ENCODE peak calls at places on chromosome 5, in seven cellular contexts. S is MM.1S, V is NB4, J is A549, G is fibroblast of mammary gland, R is choroid plexus epithelial cell, E is spleen. A is an unnamed sample.

GRCh38 chr5:135847976-135848375 is 13.5 kb downstream of the SLC25A48 start:
- DNase-seq in G (no peak), E (no peak), J (no peak), V (no peak), S (no peak), R (no peak), A (no peak)

GRCh38 chr5:125043781-125044391 is 297.4 kb upstream of the ZNF608 start:
- DNase-seq in G (peak), R (peak), V (no peak), E (no peak), J (peak), S (no peak), A (peak)

GRCh38 chr5:143302344-143302743 is 101.1 kb downstream of the NR3C1 start:
- DNase-seq in G (peak), V (no peak), J (no peak), S (no peak), R (peak), E (no peak), A (no peak)

GRCh38 chr5:179272326-179273073 is 72.8 kb downstream of the ADAMTS2 start:
- DNase-seq in R (no peak), V (no peak), S (no peak), G (no peak), E (peak), J (no peak), A (no peak)

GRCh38 chr5:148457183-148457620 is 73.4 kb downstream of the FBXO38 start:
- DNase-seq in R (peak), S (no peak), E (no peak), J (peak), V (peak), G (no peak), A (no peak)

GRCh38 chr5:33524476-33524875 is 83.7 kb downstream of the TARS1 start:
- DNase-seq in S (no peak), G (peak), V (peak), E (no peak), J (no peak), R (peak), A (no peak)

GRCh38 chr5:61933787-61934626 is 372.0 kb upstream of the KIF2A start:
- DNase-seq in S (peak), V (peak), J (peak), E (no peak), G (peak), R (peak), A (peak)

GRCh38 chr5:88833371-88834107 is 49.4 kb downstream of the MEF2C start:
- DNase-seq in R (peak), V (no peak), S (peak), G (peak), E (peak), J (no peak), A (no peak)

GRCh38 chr5:152883061-152883460 is 478.0 kb upstream of the NMUR2 start:
- DNase-seq in E (no peak), V (no peak), R (no peak), J (no peak), G (no peak), S (no peak), A (no peak)

GRCh38 chr5:14428302-14429081 is 153.1 kb upstream of the OTULINL start:
- DNase-seq in V (no peak), G (peak), R (peak), J (no peak), S (no peak), E (no peak), A (no peak)

GRCh38 chr5:173012882-173013281 is 29.3 kb downstream of the ATP6V0E1 start:
- DNase-seq in E (peak), V (peak), J (no peak), G (no peak), S (no peak), R (peak), A (no peak)

GRCh38 chr5:134145061-134145757 is 30.7 kb downstream of the TCF7 start:
- DNase-seq in R (no peak), E (no peak), V (no peak), G (no peak), J (no peak), S (no peak), A (no peak)

GRCh38 chr5:1545798-1546355 is 22.1 kb upstream of the LPCAT1 start:
- DNase-seq in R (no peak), G (peak), E (no peak), J (no peak), S (no peak), V (no peak), A (peak)

GRCh38 chr5:5246736-5247135 is 106.6 kb downstream of the ADAMTS16 start:
- DNase-seq in E (no peak), V (no peak), J (no peak), R (no peak), G (no peak), S (no peak), A (no peak)

GRCh38 chr5:170974487-170974886 is 112.7 kb downstream of the RANBP17 start:
- DNase-seq in S (peak), G (no peak), V (no peak), R (no peak), J (no peak), E (no peak), A (no peak)

GRCh38 chr5:142883025-142883424 is 112.8 kb downstream of the ARHGAP26 start:
- DNase-seq in J (no peak), S (no peak), G (peak), R (peak), V (no peak), E (no peak), A (no peak)

GRCh38 chr5:39100301-39100850 is 26.2 kb upstream of the RICTOR start:
- DNase-seq in R (no peak), E (no peak), G (no peak), S (no peak), V (no peak), J (no peak), A (no peak)

GRCh38 chr5:2998106-2998505 is 246.6 kb upstream of the IRX2 start:
- DNase-seq in G (no peak), V (no peak), R (no peak), J (no peak), S (no peak), E (no peak), A (no peak)

GRCh38 chr5:37710965-37711364 is 128.9 kb downstream of the GDNF start:
- DNase-seq in J (no peak), E (no peak), S (no peak), G (peak), R (no peak), V (peak), A (no peak)

GRCh38 chr5:17359451-17359965 is 138.5 kb upstream of the TAF11L2 start:
- DNase-seq in V (peak), G (peak), S (no peak), J (no peak), R (peak), E (no peak), A (no peak)

GRCh38 chr5:155998258-155998657 is 328.7 kb upstream of the SGCD start:
- DNase-seq in S (no peak), V (no peak), G (no peak), R (no peak), E (no peak), J (no peak), A (no peak)

GRCh38 chr5:87722286-87722685 is 309.6 kb upstream of the CCNH start:
- DNase-seq in S (no peak), R (no peak), G (peak), J (no peak), E (no peak), V (no peak), A (no peak)

GRCh38 chr5:154627711-154628678 is 127.2 kb upstream of the LARP1 start:
- DNase-seq in V (no peak), G (peak), E (no peak), S (no peak), J (no peak), R (peak), A (no peak)

GRCh38 chr5:34660444-34660843 is 4.3 kb downstream of the RAI14 start:
- DNase-seq in V (no peak), S (no peak), R (peak), J (no peak), G (peak), E (no peak), A (no peak)

GRCh38 chr5:155276231-155276630 is 262.7 kb downstream of the KIF4B start:
- DNase-seq in E (no peak), G (no peak), R (no peak), S (no peak), V (no peak), J (no peak), A (no peak)

GRCh38 chr5:134184155-134185135 is 7.7 kb upstream of the SKP1 start:
- DNase-seq in J (peak), V (peak), E (peak), G (peak), S (peak), R (peak), A (no peak)

GRCh38 chr5:5615569-5615968 is 193.1 kb downstream of the ICE1 start:
- DNase-seq in R (no peak), G (no peak), E (no peak), S (no peak), V (no peak), J (no peak), A (peak)

GRCh38 chr5:147037517-147038205 is 159.1 kb upstream of the PPP2R2B start:
- DNase-seq in R (peak), V (peak), J (no peak), E (no peak), G (peak), S (no peak), A (no peak)

GRCh38 chr5:5116953-5117352 is 23.2 kb upstream of the ADAMTS16 start:
- DNase-seq in E (no peak), V (no peak), R (no peak), G (no peak), J (no peak), S (no peak), A (no peak)

GRCh38 chr5:10699987-10700386 is 61.0 kb downstream of the DAP start:
- DNase-seq in V (no peak), G (no peak), E (no peak), R (no peak), J (no peak), S (no peak), A (no peak)

GRCh38 chr5:59275537-59276276 is 617.8 kb downstream of the PDE4D start:
- DNase-seq in G (peak), J (no peak), R (peak), E (no peak), V (peak), S (no peak), A (peak)

GRCh38 chr5:122192883-122193496 is 63.6 kb downstream of the ZNF474 start:
- DNase-seq in S (peak), V (peak), R (peak), J (peak), G (peak), E (no peak), A (peak)

GRCh38 chr5:50352390-50352789 is 88.7 kb downstream of the EMB start:
- DNase-seq in V (no peak), R (no peak), S (no peak), E (no peak), G (no peak), J (no peak), A (no peak)

GRCh38 chr5:151685749-151686672 is 704 bp downstream of the SPARC start:
- DNase-seq in E (no peak), R (peak), V (no peak), S (no peak), G (peak), J (no peak), A (no peak)

GRCh38 chr5:176559683-176560082 is 10.5 kb downstream of the CDHR2 start:
- DNase-seq in G (no peak), E (no peak), S (peak), J (no peak), V (no peak), R (no peak), A (no peak)
- TF ChIP-seq CTCF in G (no peak), E (peak), S (peak), J (no peak), V (no peak), R (peak), A (no peak)

GRCh38 chr5:76426391-76426802 is 23.3 kb downstream of the IQGAP2 start:
- DNase-seq in J (no peak), G (no peak), R (no peak), V (no peak), S (no peak), E (no peak), A (no peak)
- H3K4me3 ChIP-seq in J (no peak), G (no peak), R (no peak), V (no peak), S (no peak), E (no peak), A (no peak)

DNA sequence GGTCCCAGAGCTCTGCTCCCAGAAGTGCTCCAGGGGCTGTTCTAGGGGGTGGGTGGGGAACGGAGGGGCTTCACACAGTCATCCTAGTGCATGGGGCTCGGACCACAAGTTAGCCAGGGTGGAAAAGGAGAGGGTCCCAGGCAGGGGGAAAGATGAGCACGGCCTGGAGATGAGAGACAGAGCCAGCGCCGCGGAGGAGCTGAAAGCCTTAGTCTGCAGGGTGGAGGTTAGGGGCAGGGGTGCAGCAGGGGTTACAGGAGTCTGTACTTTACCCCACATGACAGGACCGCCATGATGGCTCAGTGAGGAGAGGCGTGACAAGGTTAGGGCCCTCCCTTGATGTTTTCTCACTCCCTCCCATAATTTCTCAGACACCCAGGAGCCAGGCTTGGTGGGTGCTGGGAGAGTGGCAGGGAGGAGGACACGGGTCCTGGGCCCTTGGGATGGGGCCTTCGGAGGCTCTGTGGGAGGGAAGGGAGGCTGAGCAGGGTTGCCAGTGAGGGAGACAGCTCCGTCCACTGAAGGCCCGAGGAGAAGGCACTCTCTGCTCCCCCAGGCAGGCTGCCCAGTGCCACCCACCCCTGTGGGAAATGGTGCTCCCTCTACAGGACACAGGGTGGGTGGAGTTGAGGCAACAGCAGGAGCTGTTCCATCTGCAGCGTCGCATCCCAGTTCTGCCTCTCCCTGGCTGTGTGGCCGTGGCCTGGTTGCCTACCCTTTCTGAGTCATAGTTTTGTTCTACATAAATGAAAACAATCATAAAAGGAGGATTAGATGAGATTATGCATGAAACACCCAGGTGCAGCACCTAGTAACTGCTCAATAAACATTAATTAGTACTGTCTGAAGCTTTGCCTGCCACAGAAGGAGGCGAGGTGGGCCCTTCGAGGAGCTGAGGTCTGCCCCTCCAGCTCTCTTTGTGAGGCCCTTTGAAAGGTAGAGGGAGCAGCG is 66.2 kb downstream of the NDST1 start:
- DNase-seq in S (no peak), V (no peak), G (no peak), E (no peak), R (peak), J (peak), A (no peak)
- TF ChIP-seq CTCF in S (no peak), V (no peak), G (no peak), E (no peak), R (peak), J (peak), A (no peak)

GRCh38 chr5:66671305-66671704 is 75.1 kb downstream of the MAST4 start:
- DNase-seq in S (no peak), E (no peak), R (no peak), J (no peak), V (no peak), G (no peak), A (peak)

GRCh38 chr5:66661149-66661548 is 65.0 kb downstream of the MAST4 start:
- DNase-seq in E (no peak), R (peak), V (no peak), J (no peak), S (no peak), G (peak), A (no peak)

GRCh38 chr5:66669086-66669861 is 73.1 kb downstream of the MAST4 start:
- DNase-seq in V (no peak), S (no peak), E (no peak), G (no peak), J (no peak), R (no peak), A (no peak)

GRCh38 chr5:66669862-66670195 is 73.6 kb downstream of the MAST4 start:
- DNase-seq in S (no peak), R (no peak), G (no peak), J (no peak), V (no peak), E (no peak), A (no peak)

DNA sequence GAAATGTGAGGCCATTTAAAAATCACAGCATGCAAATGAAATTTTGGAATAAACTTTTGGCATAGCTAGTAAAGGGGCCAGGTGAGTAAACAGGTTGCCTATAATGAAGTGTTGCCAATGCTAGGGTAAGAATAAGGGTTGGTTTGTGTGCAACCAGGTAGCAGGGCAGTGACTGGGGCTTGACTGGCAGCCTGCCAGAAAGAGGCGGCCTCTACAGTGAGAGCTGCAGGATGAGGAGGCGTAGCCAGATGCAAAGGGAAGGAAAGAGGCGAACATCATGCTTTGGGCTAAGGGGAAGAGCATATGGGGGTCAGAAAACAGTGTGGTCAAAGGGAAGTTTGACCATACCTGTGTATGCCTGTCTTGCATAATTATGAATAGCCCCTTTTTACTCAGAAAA is 70.6 kb downstream of the MAST4 start:
- DNase-seq in E (no peak), G (no peak), S (no peak), R (no peak), V (no peak), J (no peak), A (no peak)
- H3K4me3 ChIP-seq in E (no peak), G (no peak), S (no peak), R (no peak), V (no peak), J (no peak), A (no peak)

GRCh38 chr5:435961-436640 is 6.9 kb upstream of the EXOC3 start:
- DNase-seq in R (peak), G (peak), V (peak), E (peak), J (peak), S (no peak), A (peak)
- TF ChIP-seq CTCF in R (peak), G (peak), V (peak), E (no peak), J (peak), S (peak), A (peak)

GRCh38 chr5:168302785-168303184 is 11.3 kb downstream of the WWC1 start:
- DNase-seq in J (no peak), E (no peak), R (no peak), G (peak), V (no peak), S (no peak), A (no peak)
- H3K4me3 ChIP-seq in J (peak), E (no peak), R (no peak), G (no peak), V (no peak), S (no peak), A (no peak)

GRCh38 chr5:160506006-160507004 is 84.7 kb downstream of the PTTG1 start:
- DNase-seq in R (peak), J (no peak), V (no peak), G (peak), S (peak), E (no peak), A (no peak)
- TF ChIP-seq CTCF in R (no peak), J (no peak), V (no peak), G (no peak), S (no peak), E (no peak), A (no peak)

GRCh38 chr5:22852807-22853670 is at the start of gene CDH12:
- DNase-seq in E (peak), R (peak), G (no peak), S (peak), J (no peak), V (peak), A (no peak)
- H3K4me3 ChIP-seq in E (peak), R (peak), G (no peak), S (peak), J (peak), V (no peak), A (no peak)